ENCODE peak calls at places on chromosomes 6 and 20, in four cellular contexts. F is anterior cingulate cortex, R is Right ventricle myocardium inferior, W is left colon. X is an unnamed sample.

GRCh38 chr6:145633981-145634627 is 101.2 kb downstream of the EPM2A start:
- DNase-seq in F (peak), R (peak), W (peak), X (peak)

GRCh38 chr6:162468326-162468725 is 259.2 kb downstream of the PRKN start:
- DNase-seq in F (no peak), R (no peak), W (no peak), X (no peak)

GRCh38 chr20:60078351-60079250 is 120.4 kb downstream of the CDH26 start:
- DNase-seq in F (no peak), R (no peak), W (no peak), X (no peak)

GRCh38 chr20:33125983-33126382 is 42.0 kb upstream of the BPIFA2 start:
- DNase-seq in F (no peak), R (no peak), W (no peak), X (no peak)

GRCh38 chr6:151448623-151449022 is 3.3 kb downstream of the RMND1 start:
- DNase-seq in F (no peak), R (no peak), W (no peak), X (no peak)

GRCh38 chr6:166760288-166760687 is 133.2 kb upstream of the RPS6KA2 start:
- DNase-seq in F (no peak), R (no peak), W (no peak), X (no peak)

GRCh38 chr20:36573798-36574277 is 441 bp downstream of the TGIF2 start:
- DNase-seq in F (no peak), R (peak), W (peak), X (peak)

GRCh38 chr20:34124469-34125249 is 12.6 kb upstream of the EIF2S2 start:
- DNase-seq in F (no peak), R (no peak), W (no peak), X (no peak)

GRCh38 chr6:154638369-154638768 is 94.8 kb upstream of the SCAF8 start:
- DNase-seq in F (no peak), R (no peak), W (no peak), X (no peak)

GRCh38 chr6:144417686-144418085 is 132.6 kb downstream of the UTRN start:
- DNase-seq in F (no peak), R (no peak), W (no peak), X (no peak)

GRCh38 chr6:44556046-44556445 is 168.5 kb downstream of the CDC5L start:
- DNase-seq in F (no peak), R (no peak), W (peak), X (no peak)

GRCh38 chr20:3238616-3239025 is 369 bp downstream of the SLC4A11 start:
- DNase-seq in F (no peak), R (peak), W (peak), X (peak)

GRCh38 chr6:149043476-149044130 is 273.9 kb upstream of the TAB2 start:
- DNase-seq in F (no peak), R (no peak), W (no peak), X (no peak)

GRCh38 chr20:58436868-58437645 is 48.0 kb downstream of the VAPB start:
- DNase-seq in F (no peak), R (no peak), W (no peak), X (no peak)

GRCh38 chr20:24673678-24674570 is 204.5 kb downstream of the SYNDIG1 start:
- DNase-seq in F (no peak), R (no peak), W (no peak), X (no peak)

GRCh38 chr20:8168785-8169288 is 36.8 kb downstream of the PLCB1 start:
- DNase-seq in F (no peak), R (no peak), W (no peak), X (no peak)

GRCh38 chr6:35048031-35048613 is 93.0 kb downstream of the TCP11 start:
- DNase-seq in F (peak), R (no peak), W (peak), X (no peak)

GRCh38 chr6:91868539-91869202 is 1281.8 kb upstream of the MAP3K7 start:
- DNase-seq in F (no peak), R (no peak), W (no peak), X (no peak)

GRCh38 chr20:16368645-16369292 is 204.5 kb downstream of the KIF16B start:
- DNase-seq in F (no peak), R (no peak), W (no peak), X (no peak)

GRCh38 chr6:136052046-136052445 is 198.1 kb downstream of the MTFR2 start:
- DNase-seq in F (no peak), R (no peak), W (no peak), X (no peak)

GRCh38 chr6:158411998-158412397 is 99.7 kb downstream of the TULP4 start:
- DNase-seq in F (no peak), R (no peak), W (no peak), X (no peak)

GRCh38 chr20:61748376-61748775 is 317.3 kb downstream of the TAF4 start:
- DNase-seq in F (no peak), R (no peak), W (no peak), X (no peak)

GRCh38 chr6:88840806-88841539 is 122.4 kb downstream of the RNGTT start:
- DNase-seq in F (no peak), R (no peak), W (no peak), X (no peak)

GRCh38 chr6:131787955-131788712 is 19.7 kb upstream of the ENPP1 start:
- DNase-seq in F (no peak), R (no peak), W (peak), X (peak)

GRCh38 chr20:14609328-14610221 is 272.2 kb upstream of the FLRT3 start:
- DNase-seq in F (no peak), R (no peak), W (no peak), X (no peak)

GRCh38 chr6:167805349-167806060 is 21.2 kb upstream of the AFDN start:
- DNase-seq in F (no peak), R (no peak), W (no peak), X (no peak)

GRCh38 chr6:123940551-123940950 is 136.9 kb downstream of the NKAIN2 start:
- DNase-seq in F (no peak), R (no peak), W (no peak), X (no peak)

GRCh38 chr20:11217322-11217989 is 543.7 kb upstream of the JAG1 start:
- DNase-seq in F (no peak), R (no peak), W (no peak), X (no peak)

GRCh38 chr6:43932259-43932900 is 162.4 kb downstream of the VEGFA start:
- DNase-seq in F (no peak), R (no peak), W (no peak), X (no peak)

GRCh38 chr20:17902531-17903083 is 66.0 kb downstream of the SNX5 start:
- DNase-seq in F (no peak), R (no peak), W (no peak), X (no peak)

GRCh38 chr6:166167801-166168615 is at the start of gene TBXT:
- DNase-seq in F (no peak), R (no peak), W (no peak), X (no peak)

GRCh38 chr6:113301651-113302050 is 555.5 kb upstream of the MARCKS start:
- DNase-seq in F (no peak), R (no peak), W (no peak), X (no peak)

GRCh38 chr6:56370127-56370540 is 122.8 kb upstream of the COL21A1 start:
- DNase-seq in F (no peak), R (peak), W (peak), X (peak)